ENCODE peak calls at places on chromosomes 3 and 15, in four cellular contexts. A is K562, L is HepG2, F is WTC11. W is an unnamed sample.

GRCh38 chr15:63013052-63013808 is 29.3 kb upstream of the TPM1 start:
- DNase-seq in A (no peak), F (no peak), L (no peak), W (no peak)

GRCh38 chr3:12501360-12502020 is 17.2 kb downstream of the TSEN2 start:
- DNase-seq in A (no peak), F (no peak), L (no peak), W (no peak)

GRCh38 chr3:37181766-37182165 is 7.4 kb upstream of the LRRFIP2 start:
- DNase-seq in A (no peak), F (no peak), L (no peak), W (no peak)

GRCh38 chr3:140022061-140022781 is 87.2 kb downstream of the CLSTN2 start:
- DNase-seq in L (no peak), A (no peak), F (no peak), W (no peak)

GRCh38 chr15:29571728-29572454 is 250.4 kb downstream of the TJP1 start:
- DNase-seq in L (no peak), F (no peak), A (peak), W (no peak)

GRCh38 chr3:39707314-39707909 is 102.0 kb upstream of the MYRIP start:
- DNase-seq in L (peak), F (no peak), A (peak), W (no peak)

GRCh38 chr15:63444607-63445006 is 59.8 kb upstream of the USP3 start:
- DNase-seq in L (no peak), F (no peak), A (no peak), W (no peak)

GRCh38 chr3:184016820-184017671 is 638 bp downstream of the ABCC5 start:
- DNase-seq in A (peak), L (peak), F (peak), W (no peak)

GRCh38 chr3:9111349-9112265 is 137.8 kb downstream of the SRGAP3 start:
- DNase-seq in L (no peak), A (peak), F (peak), W (no peak)
- TF ChIP-seq ETV6 in L (no peak), A (no peak), F (no peak), W (no peak)

GRCh38 chr3:187762792-187763191 is 17.5 kb upstream of the BCL6 start:
- DNase-seq in A (no peak), L (no peak), F (no peak), W (no peak)
- TF ChIP-seq ATF3 in A (no peak), L (no peak), F (no peak), W (no peak)

GRCh38 chr3:48930590-48930989 is 11.9 kb downstream of the ARIH2 start:
- DNase-seq in A (no peak), F (no peak), L (no peak), W (no peak)

GRCh38 chr3:48929358-48930035 is 10.9 kb downstream of the ARIH2 start:
- DNase-seq in F (no peak), L (no peak), A (no peak), W (no peak)

GRCh38 chr3:48928679-48929078 is 10.0 kb downstream of the ARIH2 start:
- DNase-seq in L (no peak), A (no peak), F (no peak), W (no peak)

GRCh38 chr3:48934333-48934991 is 15.8 kb downstream of the ARIH2 start:
- DNase-seq in F (no peak), A (no peak), L (no peak), W (no peak)

DNA sequence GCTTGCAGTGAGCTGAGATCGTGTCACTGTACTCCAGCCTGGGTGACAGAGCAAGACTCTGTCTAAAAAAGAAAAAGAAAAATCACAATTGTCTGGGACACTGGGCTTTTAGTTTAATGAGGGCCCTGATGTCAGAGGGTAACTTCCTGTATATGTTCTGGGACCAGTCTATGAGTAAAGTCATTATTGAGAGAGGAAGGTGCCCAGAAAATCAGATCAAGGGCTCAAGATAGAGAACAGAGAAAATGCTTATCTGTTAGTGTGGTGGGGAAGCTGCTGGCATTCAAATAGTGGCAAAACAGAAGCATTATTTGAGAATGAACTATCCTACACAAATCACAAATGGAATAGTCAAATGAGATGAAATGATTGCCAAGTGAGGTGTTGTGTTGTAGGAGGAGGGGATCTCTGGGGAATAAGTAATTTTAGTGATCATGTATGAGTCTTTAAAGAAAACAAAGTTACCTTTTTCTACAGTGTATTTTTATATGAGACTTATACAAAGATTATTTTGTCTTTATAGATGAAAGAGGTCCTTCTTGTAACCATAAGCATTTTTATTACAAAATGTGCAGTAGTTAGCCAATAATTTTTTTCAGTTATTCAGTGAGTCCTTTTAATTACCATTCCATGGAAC is 13.4 kb downstream of the ARIH2 start:
- DNase-seq in L (no peak), A (no peak), F (no peak), W (no peak)
- TF ChIP-seq ETV6 in L (no peak), A (no peak), F (no peak), W (no peak)

GRCh38 chr15:31325432-31325975 is 1.1 kb upstream of the KLF13 start:
- DNase-seq in L (no peak), F (peak), A (peak), W (no peak)
- TF ChIP-seq ATF3 in L (no peak), F (no peak), A (no peak), W (no peak)

GRCh38 chr15:27490867-27491595 is 520.0 kb downstream of the GABRG3 start:
- DNase-seq in A (no peak), F (no peak), L (no peak), W (no peak)
- TF ChIP-seq ETV6 in A (no peak), F (no peak), L (no peak), W (no peak)

GRCh38 chr15:91222052-91222451 is 122.0 kb downstream of the SV2B start:
- DNase-seq in F (no peak), A (no peak), L (no peak), W (no peak)
- TF ChIP-seq ATF3 in F (no peak), A (no peak), L (no peak), W (no peak)

DNA sequence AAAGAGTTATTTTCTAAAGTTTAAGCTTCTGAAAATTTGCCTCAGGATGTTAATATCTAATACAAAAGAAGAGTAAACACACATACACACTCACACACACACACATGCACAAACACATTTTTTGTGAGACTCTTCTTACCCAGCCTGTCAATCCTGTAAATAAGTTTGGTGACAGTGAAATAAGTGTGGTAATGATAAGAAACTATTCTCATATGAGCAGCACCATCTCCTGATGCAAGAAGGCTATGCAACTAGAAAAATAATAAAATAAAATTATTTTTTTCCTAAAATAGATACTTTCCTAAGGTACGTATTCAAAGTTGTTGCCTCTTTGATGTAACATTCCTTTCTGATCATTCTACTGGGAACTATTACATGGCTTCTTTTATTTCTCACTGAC is 155.1 kb downstream of the MECOM start:
- DNase-seq in A (no peak), F (no peak), L (no peak), W (no peak)
- TF ChIP-seq ETV6 in A (no peak), F (no peak), L (no peak), W (no peak)

GRCh38 chr3:126816956-126817777 is 113.1 kb downstream of the CHCHD6 start:
- DNase-seq in L (peak), A (no peak), F (no peak), W (no peak)
- TF ChIP-seq ATF3 in L (no peak), A (no peak), F (no peak), W (no peak)

W was measured in GM12878.